ENCODE peak calls at places on chromosome 17, in five cellular contexts. D is left colon; I is activated CD8-positive, alpha-beta memory T cell treated with anti-CD3 and anti-CD28 coated beads, Interleukin-2, amount 10 ng/mL, durations not matched to agents 7 days and 5 days; Q is GM12892; S is stomach. F is an unnamed sample.

GRCh38 chr17:40445769-40446468 is 2.7 kb downstream of the IGFBP4 start:
- DNase-seq in Q (no peak), S (no peak), I (no peak), D (no peak), F (no peak)

GRCh38 chr17:44065668-44066203 is 735 bp downstream of the LSM12 start:
- DNase-seq in I (peak; percentile 48), D (no peak), S (no peak), Q (no peak), F (no peak)

GRCh38 chr17:9383828-9384227 is 191.8 kb downstream of the STX8 start:
- DNase-seq in S (no peak), Q (no peak), D (no peak), I (no peak), F (no peak)

GRCh38 chr17:2776589-2777241 is 19.5 kb upstream of the RAP1GAP2 start:
- DNase-seq in I (no peak), S (no peak), D (no peak), Q (no peak), F (no peak)

GRCh38 chr17:8726951-8727555 is 17.6 kb downstream of the CCDC42 start:
- DNase-seq in S (no peak), Q (no peak), D (no peak), I (no peak), F (no peak)

GRCh38 chr17:60327122-60327869 is 64.6 kb downstream of the USP32 start:
- DNase-seq in S (no peak), I (no peak), Q (no peak), D (no peak), F (no peak)

GRCh38 chr17:30084773-30085172 is 31.8 kb upstream of the NSRP1 start:
- DNase-seq in Q (no peak), I (no peak), S (no peak), D (no peak), F (no peak)

GRCh38 chr17:59752922-59753321 is 45.5 kb downstream of the VMP1 start:
- DNase-seq in D (no peak), S (no peak), Q (no peak), I (no peak), F (no peak)